ENCODE peak calls at places on chromosomes 12 and 14, in ten cellular contexts. O, Y, F, P, G, K, M, A, H and B are unnamed samples.

GRCh38 chr12:559907-560455 is 100.2 kb downstream of the B4GALNT3 start:
- DNase-seq in O (no peak), Y (no peak), F (no peak), P (no peak), G (no peak), K (no peak), M (no peak), A (no peak), H (no peak), B (no peak)

GRCh38 chr12:103627189-103627855 is 40.2 kb downstream of the STAB2 start:
- DNase-seq in O (no peak), Y (no peak), F (no peak), P (no peak), G (no peak), K (no peak), M (no peak), A (no peak), H (no peak), B (no peak)

GRCh38 chr12:101414533-101415119 is 7.1 kb upstream of the ARL1 start:
- DNase-seq in O (peak; percentile 74), Y (peak; percentile 68), F (peak; percentile 22), P (peak; percentile 58), G (peak; percentile 73), K (peak; percentile 70), M (no peak), A (no peak), H (peak; percentile 75), B (no peak)

GRCh38 chr12:6374781-6375150 is 597 bp downstream of the SCNN1A start:
- DNase-seq in O (no peak), Y (no peak), F (no peak), P (no peak), G (no peak), K (no peak), M (no peak), A (no peak), H (no peak), B (no peak)

GRCh38 chr14:81275995-81276698 is 55.4 kb upstream of the GTF2A1 start:
- DNase-seq in O (no peak), Y (no peak), F (no peak), P (no peak), G (no peak), K (no peak), M (no peak), A (no peak), H (no peak), B (no peak)

GRCh38 chr12:49223590-49224369 is 34.9 kb upstream of the TUBA1A start:
- DNase-seq in O (no peak), Y (no peak), F (no peak), P (no peak), G (no peak), K (peak; percentile 43), M (no peak), A (no peak), H (no peak), B (no peak)

GRCh38 chr12:117064596-117064995 is 34.6 kb downstream of the TESC start:
- DNase-seq in O (no peak), Y (no peak), F (no peak), P (no peak), G (no peak), K (no peak), M (no peak), A (no peak), H (no peak), B (no peak)

GRCh38 chr12:53472183-53472582 is 20.3 kb downstream of the PCBP2 start:
- DNase-seq in O (no peak), Y (no peak), F (no peak), P (no peak), G (no peak), K (no peak), M (no peak), A (no peak), H (peak; percentile 8), B (no peak)

GRCh38 chr12:107570721-107571120 is 114.9 kb upstream of the PWP1 start:
- DNase-seq in O (no peak), Y (no peak), F (no peak), P (no peak), G (no peak), K (no peak), M (no peak), A (no peak), H (no peak), B (no peak)

GRCh38 chr12:25694072-25694471 is 141.0 kb upstream of the LMNTD1 start:
- DNase-seq in O (no peak), Y (no peak), F (no peak), P (peak; percentile 6), G (no peak), K (no peak), M (no peak), A (no peak), H (no peak), B (no peak)

GRCh38 chr14:105313381-105314286 is 914 bp upstream of the PACS2 start:
- DNase-seq in O (no peak), Y (no peak), F (no peak), P (no peak), G (no peak), K (peak; percentile 74), M (no peak), A (peak; percentile 78), H (peak; percentile 22), B (no peak)

GRCh38 chr14:55686713-55687112 is 106.7 kb downstream of the KTN1 start:
- DNase-seq in O (no peak), Y (no peak), F (no peak), P (no peak), G (no peak), K (no peak), M (no peak), A (no peak), H (no peak), B (no peak)

GRCh38 chr14:55684956-55685584 is 105.1 kb downstream of the KTN1 start:
- DNase-seq in O (no peak), Y (no peak), F (no peak), P (no peak), G (no peak), K (no peak), M (no peak), A (no peak), H (no peak), B (no peak)

GRCh38 chr14:55681088-55681487 is 101.1 kb downstream of the KTN1 start:
- DNase-seq in O (no peak), Y (no peak), F (no peak), P (no peak), G (no peak), K (no peak), M (no peak), A (no peak), H (no peak), B (no peak)
- TF ChIP-seq CTCF in O (no peak), Y (no peak), F (no peak), P (no peak), G (no peak), K (no peak), M (no peak), A (no peak), H (no peak), B (no peak)

GRCh38 chr12:51372021-51372420 is 19.2 kb downstream of the GALNT6 start:
- DNase-seq in O (no peak), Y (no peak), F (no peak), P (no peak), G (no peak), K (no peak), M (no peak), A (no peak), H (no peak), B (no peak)
- H3K27ac ChIP-seq in O (peak overlapping the region; percentile 78), Y (peak overlapping the region; percentile 69), F (peak overlapping the region; percentile 75), P (peak overlapping the region; percentile 16), G (peak overlapping the region; percentile 81), K (no peak overlapping the region), M (peak overlapping the region; percentile 45), A (no peak overlapping the region), H (no peak overlapping the region), B (peak overlapping the region; percentile 57)

DNA sequence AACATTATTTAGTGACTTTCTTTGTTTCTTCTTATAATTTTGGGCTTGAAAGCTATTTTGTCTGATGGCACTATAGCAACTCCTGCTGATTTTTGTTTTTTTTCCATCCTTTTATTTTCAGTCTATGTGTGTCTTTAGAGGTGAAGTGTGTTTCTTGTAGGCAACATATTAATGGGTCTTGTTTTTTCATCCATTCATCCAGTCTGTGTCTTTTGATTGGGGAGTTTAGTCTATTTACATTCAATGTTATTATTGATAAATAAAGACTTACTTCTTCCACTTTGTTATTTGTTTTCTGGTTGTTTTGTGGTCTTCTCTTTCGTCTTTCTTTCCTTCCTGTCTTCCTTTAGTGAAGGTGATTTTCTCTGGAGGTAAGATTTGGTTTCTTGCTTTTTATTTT is 198.0 kb downstream of the CRADD start:
- DNase-seq in O (no peak), Y (no peak), F (no peak), P (no peak), G (no peak), K (no peak), M (no peak), A (no peak), H (no peak), B (no peak)
- H3K9me3 ChIP-seq in O (peaks cover 49% of the 10 kb centered on the region), Y (peaks cover 5% of the 10 kb centered on the region), F (no peaks in the 10 kb centered on the region), P (peaks cover 14% of the 10 kb centered on the region), G (peaks cover 4% of the 10 kb centered on the region), K (peaks cover 9% of the 10 kb centered on the region), M (peaks cover 9% of the 10 kb centered on the region), A (no peaks in the 10 kb centered on the region), H (no peaks in the 10 kb centered on the region), B (peaks cover 15% of the 10 kb centered on the region)

GRCh38 chr12:4934651-4935050 is 24.9 kb downstream of the KCNA1 start:
- DNase-seq in O (no peak), Y (no peak), F (no peak), P (no peak), G (no peak), K (no peak), M (no peak), A (no peak), H (no peak), B (no peak)

GRCh38 chr12:4943067-4943937 is 33.6 kb downstream of the KCNA1 start:
- DNase-seq in O (no peak), Y (no peak), F (no peak), P (no peak), G (no peak), K (no peak), M (no peak), A (no peak), H (peak; percentile 42), B (no peak)

GRCh38 chr12:4943938-4944284 is 34.2 kb downstream of the KCNA1 start:
- DNase-seq in O (no peak), Y (no peak), F (no peak), P (no peak), G (no peak), K (no peak), M (no peak), A (no peak), H (no peak), B (no peak)

GRCh38 chr12:4938900-4939299 is 29.2 kb downstream of the KCNA1 start:
- DNase-seq in O (no peak), Y (no peak), F (no peak), P (no peak), G (no peak), K (no peak), M (no peak), A (no peak), H (no peak), B (no peak)

DNA sequence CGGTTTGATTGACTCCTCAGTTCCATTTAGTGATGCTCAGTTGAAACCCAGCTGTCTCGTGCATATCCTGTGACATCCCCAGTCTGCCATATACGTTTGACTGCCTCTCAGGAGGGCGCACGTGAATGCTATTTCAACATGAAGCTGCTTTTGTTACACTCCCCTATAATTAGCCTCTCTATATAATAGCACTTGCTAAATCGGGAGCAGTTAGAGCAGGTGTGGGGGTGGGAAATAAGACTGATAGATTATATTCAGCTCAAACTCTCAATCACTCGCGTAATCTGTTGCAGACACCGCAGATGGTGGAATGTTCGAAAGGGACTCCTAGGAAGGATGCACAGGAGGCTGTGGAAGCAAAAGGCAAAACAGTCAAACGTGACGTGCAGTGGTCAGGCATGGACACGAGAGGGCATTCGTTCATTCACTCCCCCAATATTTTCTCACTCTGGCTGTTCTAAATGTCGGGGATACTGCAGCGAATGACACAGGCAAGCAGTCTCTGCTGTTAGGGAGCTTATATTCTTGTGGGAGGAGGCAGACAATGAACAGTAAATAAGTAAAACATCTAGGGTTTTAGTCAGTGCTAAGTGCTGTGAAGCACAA is 29.8 kb downstream of the KCNA1 start:
- DNase-seq in O (no peak), Y (no peak), F (no peak), P (no peak), G (no peak), K (no peak), M (no peak), A (no peak), H (no peak), B (no peak)
- TF ChIP-seq CTCF in O (no peak), Y (no peak), F (no peak), P (no peak), G (no peak), K (no peak), M (no peak), A (no peak), H (no peak), B (no peak)